ENCODE peak calls at places on chromosomes 2 and 18, in four cellular contexts. I, X, M and N are unnamed samples.

GRCh38 chr2:151518802-151519201 is 109.1 kb downstream of the RIF1 start:
- DNase-seq in X (no peak), I (no peak), M (no peak), N (no peak)

GRCh38 chr2:45006041-45006941 is 3.0 kb downstream of the SIX2 start:
- DNase-seq in I (no peak), X (no peak), M (no peak), N (no peak)

GRCh38 chr2:171952276-171952675 is 30.0 kb downstream of the HAT1 start:
- DNase-seq in I (no peak), M (no peak), X (no peak), N (no peak)

GRCh38 chr18:58038063-58038462 is 6.0 kb upstream of the NEDD4L start:
- DNase-seq in M (no peak), I (no peak), X (no peak), N (no peak)

GRCh38 chr2:26503238-26503880 is 25.4 kb upstream of the OTOF start:
- DNase-seq in X (peak), M (peak), I (peak), N (no peak)

GRCh38 chr18:366466-367053 is 98.7 kb upstream of the THOC1 start:
- DNase-seq in X (no peak), I (no peak), M (no peak), N (no peak)

GRCh38 chr18:74013955-74014354 is 133.7 kb downstream of the FBXO15 start:
- DNase-seq in I (no peak), X (no peak), M (no peak), N (no peak)

GRCh38 chr2:172736419-172737174 is 952 bp downstream of the RAPGEF4 start:
- DNase-seq in X (no peak), I (no peak), M (no peak), N (no peak)

GRCh38 chr2:46695283-46695682 is 215.9 kb downstream of the TMEM247 start:
- DNase-seq in M (no peak), X (no peak), I (no peak), N (no peak)

GRCh38 chr2:166411473-166412230 is 35.9 kb upstream of the SCN9A start:
- DNase-seq in X (no peak), M (no peak), I (peak), N (no peak)

DNA sequence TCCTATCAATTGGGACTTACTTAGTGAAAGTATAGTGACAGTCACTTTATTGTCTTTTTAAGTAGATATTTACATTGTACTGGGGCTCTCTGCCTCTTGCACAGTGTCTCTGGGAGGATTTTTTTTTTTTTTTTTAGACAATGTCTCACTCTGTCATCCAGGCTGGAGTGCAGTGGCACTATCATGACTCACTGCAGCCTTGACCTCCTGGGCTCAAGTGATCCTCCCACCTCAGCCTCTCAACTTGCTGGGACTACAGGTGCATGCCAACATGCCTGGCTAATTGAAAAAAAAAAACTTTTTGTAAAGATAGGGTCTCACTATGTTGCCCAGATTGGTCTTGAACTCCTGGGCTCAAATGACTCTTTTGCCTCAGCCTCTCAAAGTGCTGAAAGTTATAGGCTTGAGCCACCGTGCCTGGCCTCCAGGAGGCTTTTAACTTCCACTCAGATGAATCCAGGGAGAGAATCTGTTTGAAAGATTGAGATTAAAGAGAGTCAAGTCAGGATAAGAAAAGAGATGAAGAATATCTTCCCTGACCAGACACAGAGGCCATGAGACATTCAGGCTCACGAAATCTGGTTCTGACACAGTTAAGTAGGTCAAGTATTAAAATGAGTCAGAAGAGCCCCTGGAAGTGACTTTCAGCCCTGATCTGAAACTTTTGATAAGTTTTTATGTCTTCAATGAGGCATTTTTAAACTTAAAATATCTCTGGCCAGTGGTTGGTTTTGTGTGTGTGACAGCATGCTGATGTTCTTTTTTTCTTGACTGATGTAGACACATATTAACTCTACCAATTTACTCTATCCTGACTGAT is 18.3 kb downstream of the ARHGEF33 start:
- DNase-seq in I (no peak), M (peak), X (no peak), N (peak)
- TF ChIP-seq MYC in I (no peak), M (no peak), X (no peak), N (no peak)

GRCh38 chr2:241933175-241933911 is 63.8 kb downstream of the RTP5 start:
- DNase-seq in I (no peak), X (no peak), M (no peak), N (no peak)
- TF ChIP-seq RAD21 in I (no peak), X (no peak), M (no peak), N (no peak)

DNA sequence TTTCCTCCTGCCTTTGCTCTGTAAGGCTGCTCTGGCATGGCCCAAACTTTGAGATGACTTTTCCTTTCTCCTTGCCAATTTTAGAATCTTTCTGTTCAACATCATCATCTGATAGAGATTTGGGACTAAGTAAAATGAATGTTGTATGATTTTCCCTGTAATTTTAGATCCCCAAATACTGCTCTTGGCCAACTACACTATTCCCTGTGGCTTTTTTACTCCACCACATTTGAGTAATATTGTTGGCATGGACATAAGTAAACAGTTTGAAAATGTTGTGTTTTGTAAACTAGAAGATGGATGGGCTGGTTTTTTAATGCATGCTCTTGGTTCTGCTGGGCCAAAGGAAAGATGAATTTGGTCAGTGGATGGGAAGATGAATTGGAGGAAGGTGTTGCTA is 12.1 kb downstream of the LTBP1 start:
- DNase-seq in I (no peak), M (no peak), X (no peak), N (no peak)
- TF ChIP-seq MYC in I (no peak), M (no peak), X (no peak), N (no peak)

GRCh38 chr2:3224681-3225080 is 152.9 kb downstream of the EIPR1 start:
- DNase-seq in I (no peak), X (no peak), M (no peak), N (no peak)

GRCh38 chr2:3217646-3218045 is 160.0 kb downstream of the EIPR1 start:
- DNase-seq in X (no peak), M (no peak), I (no peak), N (no peak)

GRCh38 chr2:3223080-3223923 is 154.3 kb downstream of the EIPR1 start:
- DNase-seq in X (no peak), M (no peak), I (no peak), N (peak)

GRCh38 chr2:3219536-3219935 is 158.1 kb downstream of the EIPR1 start:
- DNase-seq in M (no peak), I (no peak), X (no peak), N (no peak)

GRCh38 chr2:3222636-3223035 is 155.0 kb downstream of the EIPR1 start:
- DNase-seq in X (no peak), I (peak), M (no peak), N (peak)
- TF ChIP-seq RAD21 in X (no peak), I (no peak), M (no peak), N (no peak)

GRCh38 chr2:21217421-21217820 is 93.7 kb downstream of the TDRD15 start:
- DNase-seq in X (no peak), M (no peak), I (no peak), N (no peak)

DNA sequence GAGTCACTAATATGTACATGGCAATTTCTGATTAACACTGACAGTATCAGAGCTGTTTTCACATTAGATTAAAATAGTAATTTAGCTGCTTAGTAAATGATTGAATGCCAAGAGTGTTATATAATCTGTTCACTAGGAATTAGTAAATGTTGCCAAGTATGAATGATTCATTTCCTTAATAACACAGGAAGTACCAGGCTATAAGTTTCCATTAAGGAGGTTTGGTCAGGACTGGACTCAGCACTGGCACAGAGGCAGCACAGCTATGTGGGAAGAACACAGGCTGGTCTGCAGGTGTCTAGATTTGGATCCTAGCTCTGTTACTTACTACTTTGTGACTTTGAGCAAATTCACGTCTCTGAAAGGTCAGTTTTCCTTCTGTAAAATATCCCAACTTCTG is 97.2 kb downstream of the TDRD15 start:
- DNase-seq in I (no peak), X (no peak), M (no peak), N (no peak)
- TF ChIP-seq MYC in I (no peak), X (no peak), M (no peak), N (no peak)

GRCh38 chr2:61660511-61661388 is 122.6 kb upstream of the XPO1 start:
- DNase-seq in I (no peak), X (no peak), M (peak), N (no peak)

GRCh38 chr2:61664190-61664589 is 126.0 kb upstream of the XPO1 start:
- DNase-seq in I (no peak), X (no peak), M (no peak), N (no peak)

GRCh38 chr2:61662990-61663389 is 124.8 kb upstream of the XPO1 start:
- DNase-seq in X (no peak), I (no peak), M (no peak), N (no peak)

DNA sequence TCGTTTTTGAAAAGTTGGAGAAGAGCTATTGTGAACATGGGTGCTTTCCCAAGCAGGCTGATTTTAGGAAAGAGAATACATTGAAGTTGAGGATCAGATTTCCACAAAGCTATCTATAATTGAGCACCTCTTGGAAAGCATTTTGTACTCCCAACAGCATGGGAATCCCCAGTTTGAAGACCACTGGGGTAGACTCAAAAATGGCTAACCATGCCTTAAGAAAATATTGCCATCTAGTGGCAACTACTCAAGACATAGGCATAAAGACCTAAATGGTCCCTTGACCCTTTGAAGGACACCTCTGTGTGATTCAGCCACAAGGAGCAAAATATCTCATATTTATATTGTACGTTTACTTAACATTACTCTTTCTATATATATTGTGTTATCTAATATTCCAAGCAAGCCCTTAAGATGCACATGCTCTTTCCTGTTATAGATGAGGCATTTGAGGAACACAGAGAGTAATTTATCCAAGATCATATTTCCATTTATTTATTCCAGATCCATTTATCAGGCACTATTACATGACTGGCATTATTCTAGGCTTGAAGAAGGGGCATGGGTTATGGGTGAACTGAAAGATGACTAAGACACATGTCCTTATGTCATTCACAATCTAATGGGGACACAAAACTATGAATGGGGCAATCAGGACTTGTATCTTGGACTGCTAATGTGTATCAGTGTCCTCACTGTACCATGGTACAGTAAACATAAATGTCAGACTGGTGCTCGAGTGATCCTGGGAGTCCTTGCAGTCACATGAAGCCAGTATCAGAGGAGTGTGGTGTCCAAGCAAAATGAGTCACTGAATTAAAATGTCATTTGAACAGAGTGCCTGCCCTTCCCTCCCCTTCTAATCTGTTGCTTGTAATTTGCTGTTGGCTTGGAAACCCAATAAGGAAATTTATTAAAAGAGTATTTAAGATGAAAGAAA is 121.0 kb upstream of the XPO1 start:
- DNase-seq in I (peak), X (peak), M (peak), N (peak)
- TF ChIP-seq RAD21 in I (peak), X (peak), M (no peak), N (peak)